ENCODE peak calls at places on chromosomes 12 and 14, in ten cellular contexts. J, E, Z, A, X, M, D, K, U and S are unnamed samples.
A peak's percentile ranks its signal among the peaks of the same experiment; 100 is the strongest.

GRCh38 chr12:1206118-1206734 is 215.2 kb downstream of the ERC1 start:
- DNase-seq in E (no peak), M (no peak), X (no peak), K (no peak), D (no peak), Z (no peak), U (no peak), J (no peak), A (no peak), S (no peak)

GRCh38 chr12:23964812-23965211 is 15.3 kb upstream of the SOX5 start:
- DNase-seq in Z (no peak), M (no peak), J (no peak), E (no peak), X (no peak), A (no peak), U (no peak), K (no peak), D (no peak), S (no peak)

GRCh38 chr14:81384900-81385299 is 15.2 kb downstream of the STON2 start:
- DNase-seq in D (no peak), M (no peak), J (no peak), X (no peak), K (no peak), E (no peak), A (no peak), U (peak; percentile 21), Z (no peak), S (no peak)

GRCh38 chr12:5165296-5165970 is 121.8 kb downstream of the KCNA5 start:
- DNase-seq in K (no peak), A (no peak), Z (no peak), M (no peak), E (no peak), J (no peak), U (no peak), X (no peak), D (no peak), S (no peak)

GRCh38 chr12:51369581-51369980 is 21.6 kb downstream of the GALNT6 start:
- DNase-seq in U (no peak), E (no peak), K (no peak), A (no peak), M (no peak), Z (no peak), D (no peak), X (no peak), J (no peak), S (no peak)

GRCh38 chr14:104086661-104087461 is 1.4 kb downstream of the ASPG start:
- DNase-seq in E (peak; percentile 20), Z (no peak), M (peak; percentile 51), K (peak; percentile 11), U (no peak), J (peak; percentile 9), X (no peak), A (no peak), D (no peak), S (no peak)

GRCh38 chr12:28507055-28507454 is 316.8 kb downstream of the CCDC91 start:
- DNase-seq in E (no peak), M (no peak), X (no peak), A (no peak), K (no peak), J (no peak), U (peak; percentile 12), Z (no peak), D (no peak), S (no peak)

GRCh38 chr14:68941820-68942219 is 37.3 kb downstream of the ACTN1 start:
- DNase-seq in M (peak; percentile 50), U (peak; percentile 87), J (peak; percentile 74), E (peak; percentile 62), K (peak; percentile 57), D (no peak), A (peak; percentile 76), Z (peak; percentile 83), X (no peak), S (no peak)

GRCh38 chr14:88323086-88323519 is at the start of gene KCNK10:
- DNase-seq in Z (no peak), U (peak; percentile 6), X (no peak), J (no peak), E (no peak), M (no peak), A (no peak), K (no peak), D (no peak), S (no peak)

GRCh38 chr14:64504897-64505771 is 564 bp downstream of the ZBTB1 start:
- DNase-seq in J (peak; percentile 91), M (peak; percentile 92), D (peak; percentile 94), U (peak; percentile 86), E (peak; percentile 91), Z (peak; percentile 96), A (peak; percentile 85), K (peak; percentile 94), X (peak; percentile 95), S (peak; percentile 90)

GRCh38 chr12:54378791-54379400 is 5.6 kb downstream of the ZNF385A start:
- DNase-seq in Z (peak; percentile 82), E (no peak), U (no peak), J (peak; percentile 67), A (no peak), M (peak; percentile 81), K (peak; percentile 81), X (peak; percentile 75), D (peak; percentile 84), S (no peak)

GRCh38 chr14:86462193-86462592 is 932.2 kb downstream of the FLRT2 start:
- DNase-seq in M (no peak), K (peak; percentile 16), E (no peak), U (peak; percentile 26), X (no peak), D (no peak), J (peak; percentile 17), A (no peak), Z (no peak), S (no peak)

GRCh38 chr12:15601210-15601800 is 187.9 kb downstream of the EPS8 start:
- DNase-seq in A (no peak), J (no peak), D (no peak), E (no peak), X (no peak), M (no peak), K (peak; percentile 13), U (peak; percentile 96), Z (no peak), S (no peak)

DNA sequence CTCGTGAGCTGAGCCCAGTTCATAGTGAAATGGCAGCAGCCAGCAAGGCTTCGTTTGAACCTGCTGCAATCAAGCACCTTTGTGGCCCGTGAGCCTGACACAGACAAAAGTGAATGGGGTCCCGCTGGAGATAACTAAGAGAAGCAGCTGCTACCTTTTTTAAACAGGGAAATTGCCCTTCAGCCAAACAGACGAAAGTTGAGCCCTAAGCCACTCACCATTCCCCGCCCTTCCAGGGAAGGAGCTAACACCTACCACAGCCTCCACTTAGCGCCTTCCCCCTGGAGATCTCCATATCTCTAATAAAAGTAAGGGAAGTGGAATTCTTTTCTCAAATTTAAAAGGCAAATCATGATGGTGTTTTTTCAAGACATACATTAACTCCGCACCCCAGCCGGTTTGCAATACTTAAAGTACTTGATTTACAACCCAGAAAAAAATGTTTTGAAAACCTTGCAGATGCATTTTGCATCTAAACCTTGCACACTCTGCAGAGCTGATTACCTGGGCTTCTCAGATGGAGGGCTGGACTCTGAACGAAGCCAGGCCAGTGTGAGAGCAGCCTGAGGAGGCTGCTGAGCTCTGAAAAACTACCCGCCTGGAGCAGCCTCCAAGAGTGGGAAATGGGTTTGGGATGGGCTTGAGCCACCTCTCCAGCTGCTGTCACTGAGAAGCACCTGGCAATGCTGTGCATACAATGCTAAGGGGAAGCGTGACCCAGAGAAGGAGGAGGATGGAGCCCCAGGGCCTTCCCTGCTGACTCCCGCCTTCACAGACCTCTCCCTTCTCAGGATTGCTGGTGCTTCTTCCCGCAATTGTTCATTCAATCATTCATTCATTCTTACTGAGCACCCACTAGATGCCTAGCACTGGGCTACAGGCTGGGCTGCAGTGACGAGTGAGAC is 10.0 kb downstream of the NUAK1 start:
- DNase-seq in K (no peak), A (no peak), J (no peak), U (no peak), E (no peak), D (no peak), Z (no peak), M (no peak), X (no peak), S (no peak)
- H3K9me3 ChIP-seq in K (no peaks in the 10 kb centered on the region), A (no peaks in the 10 kb centered on the region), J (no peaks in the 10 kb centered on the region), U (no peaks in the 10 kb centered on the region), E (no peaks in the 10 kb centered on the region), D (no peaks in the 10 kb centered on the region), Z (no peaks in the 10 kb centered on the region), M (no peaks in the 10 kb centered on the region), X (no peaks in the 10 kb centered on the region), S (no peaks in the 10 kb centered on the region)

GRCh38 chr12:69880566-69880965 is 55.5 kb downstream of the MYRFL start:
- DNase-seq in J (no peak), K (no peak), Z (no peak), X (no peak), U (peak; percentile 43), D (no peak), M (no peak), A (no peak), E (no peak), S (no peak)
- TF ChIP-seq CTCF in J (no peak), K (no peak), Z (no peak), X (no peak), U (no peak), D (no peak), M (no peak), A (no peak), E (no peak), S (no peak)

DNA sequence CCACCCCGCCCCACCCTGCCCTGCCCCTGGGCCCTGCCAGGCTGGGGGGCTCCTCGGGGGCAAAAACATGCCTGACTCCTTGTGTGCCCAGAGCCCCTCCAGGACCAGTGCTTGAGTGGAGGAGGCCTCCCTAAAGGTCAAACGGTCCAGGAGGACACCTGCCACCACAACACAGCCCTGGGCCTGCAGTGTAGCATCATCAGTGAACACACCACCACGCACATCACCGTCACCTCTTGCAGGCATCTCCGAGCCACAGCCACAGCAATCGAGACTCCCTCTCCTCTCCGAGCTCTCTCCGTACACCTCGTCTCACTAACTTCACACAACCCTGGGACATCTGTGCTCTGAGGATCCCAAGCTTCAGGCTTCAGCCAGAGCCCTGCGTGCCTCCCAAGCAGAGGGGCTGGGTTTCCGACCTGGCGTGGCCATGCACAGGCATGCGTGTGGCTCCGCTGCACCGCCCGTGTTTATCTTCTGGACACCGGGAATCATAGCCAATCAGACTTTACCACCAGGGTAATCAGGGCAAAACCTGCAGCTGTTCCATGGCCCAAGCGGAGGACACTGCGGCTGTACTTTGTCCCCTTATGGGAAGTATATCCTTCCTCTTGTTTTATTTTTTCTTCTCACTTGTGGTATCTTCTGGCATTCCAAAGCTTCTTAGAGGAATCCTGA is 6.2 kb upstream of the DIO3 start:
- DNase-seq in X (peak; percentile 71), M (no peak), U (no peak), K (peak; percentile 81), J (peak; percentile 33), A (no peak), D (peak; percentile 30), Z (no peak), E (no peak), S (no peak)
- H3K27me3 ChIP-seq in X (no peaks in the 10 kb centered on the region), M (peaks cover 77% of the 10 kb centered on the region), U (peaks cover 10% of the 10 kb centered on the region), K (peaks cover 4% of the 10 kb centered on the region), J (no peaks in the 10 kb centered on the region), A (no peaks in the 10 kb centered on the region), D (peaks cover 9% of the 10 kb centered on the region), Z (peaks cover 43% of the 10 kb centered on the region), E (peaks cover 58% of the 10 kb centered on the region), S (peaks cover 26% of the 10 kb centered on the region)

DNA sequence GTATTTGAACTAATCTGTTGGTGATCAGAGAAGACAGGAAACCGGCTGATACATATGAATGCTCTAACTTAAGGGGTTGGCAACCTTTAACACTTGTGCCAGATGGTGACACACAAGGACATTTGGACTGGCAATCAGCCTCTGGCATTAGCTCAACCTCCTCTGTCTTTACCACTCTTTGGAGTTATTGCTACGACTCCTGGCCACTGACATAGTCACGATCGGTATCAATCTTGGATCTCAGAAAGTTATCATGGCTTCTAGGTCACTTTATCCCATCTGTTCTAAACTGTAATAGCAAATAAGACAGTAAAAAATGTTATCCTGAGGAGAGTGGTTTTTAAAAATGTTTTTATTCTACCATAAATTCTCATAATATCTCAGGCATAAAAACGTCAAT is 575.2 kb upstream of the MDGA2 start:
- DNase-seq in U (no peak), J (no peak), X (no peak), Z (no peak), D (no peak), M (no peak), E (no peak), A (no peak), K (no peak), S (no peak)
- H3K9me3 ChIP-seq in U (no peaks in the 10 kb centered on the region), J (no peaks in the 10 kb centered on the region), X (no peaks in the 10 kb centered on the region), Z (no peaks in the 10 kb centered on the region), D (no peaks in the 10 kb centered on the region), M (peaks cover 3% of the 10 kb centered on the region), E (no peaks in the 10 kb centered on the region), A (no peaks in the 10 kb centered on the region), K (no peaks in the 10 kb centered on the region), S (no peaks in the 10 kb centered on the region)